ENCODE peak calls at places on chromosomes 5 and 9, in eight cellular contexts. O is endothelial cell; N is choroid plexus epithelial cell; R is hypothalamus; E is HCT116; A is GM23248; J is midbrain; H is activated CD4-positive, alpha-beta memory T cell treated with anti-CD3 and anti-CD28 coated beads for 36 hours. T is an unnamed sample.

GRCh38 chr5:73799401-73799972 is 173.5 kb downstream of the ARHGEF28 start:
- DNase-seq in O (no peak), N (no peak), R (no peak), E (no peak), A (no peak), J (no peak), H (no peak), T (no peak)

GRCh38 chr5:127028822-127029457 is 1.4 kb downstream of the MARCHF3 start:
- DNase-seq in O (peak; percentile 6), N (peak; percentile 62), R (no peak), E (no peak), A (no peak), J (peak; percentile 32), H (no peak), T (peak; percentile 43)

GRCh38 chr5:77696120-77696519 is 57.6 kb upstream of the OTP start:
- DNase-seq in O (no peak), N (no peak), R (no peak), E (no peak), A (no peak), J (no peak), H (no peak), T (no peak)

GRCh38 chr9:114616684-114617520 is 5.8 kb downstream of the TMEM268 start:
- DNase-seq in O (no peak), N (peak; percentile 18), R (no peak), E (no peak), A (no peak), J (peak; percentile 5), H (no peak), T (peak; percentile 38)

GRCh38 chr5:87231037-87231808 is 36.5 kb upstream of the RASA1 start:
- DNase-seq in O (no peak), N (peak; percentile 44), R (no peak), E (no peak), A (no peak), J (no peak), H (peak; percentile 19), T (no peak)

GRCh38 chr5:124546643-124547042 is 199.8 kb downstream of the ZNF608 start:
- DNase-seq in O (no peak), N (peak; percentile 52), R (no peak), E (no peak), A (peak; percentile 42), J (no peak), H (no peak), T (no peak)

GRCh38 chr5:180831139-180832080 is 28.8 kb upstream of the MGAT1 start:
- DNase-seq in O (peak; percentile 65), N (peak; percentile 74), R (peak; percentile 30), E (peak; percentile 46), A (peak; percentile 87), J (peak; percentile 82), H (peak; percentile 86), T (peak; percentile 84)

GRCh38 chr5:72244862-72245371 is 75.1 kb downstream of the MRPS27 start:
- DNase-seq in O (no peak), N (peak; percentile 81), R (no peak), E (peak; percentile 24), A (peak; percentile 78), J (peak; percentile 72), H (no peak), T (peak; percentile 58)

GRCh38 chr9:34576943-34577634 is 12.4 kb downstream of the CNTFR start:
- DNase-seq in O (peak; percentile 41), N (no peak), R (no peak), E (no peak), A (no peak), J (no peak), H (no peak), T (peak; percentile 60)